ENCODE peak calls at places on chromosomes 1 and 21, in eight cellular contexts. One of them, this sample, is unnamed.

GRCh38 chr1:156310962-156311361 is 11.9 kb upstream of the VHLL start:
- DNase-seq in heart left ventricle: no peak
- DNase-seq in sigmoid colon: peak; percentile 48
- DNase-seq in testis: no peak
- DNase-seq in OCI-LY7: no peak
- DNase-seq in tibial artery: peak; percentile 72
- DNase-seq in esophagus muscularis mucosa: no peak
- DNase-seq in psoas muscle: peak; percentile 60
- DNase-seq in this sample: peak; percentile 55

GRCh38 chr1:239633432-239633831 is 247.1 kb downstream of the CHRM3 start:
- DNase-seq in heart left ventricle: no peak
- DNase-seq in sigmoid colon: no peak
- DNase-seq in testis: no peak
- DNase-seq in OCI-LY7: no peak
- DNase-seq in tibial artery: no peak
- DNase-seq in esophagus muscularis mucosa: no peak
- DNase-seq in psoas muscle: no peak
- DNase-seq in this sample: no peak

GRCh38 chr21:14448784-14449183 is 65.8 kb upstream of the HSPA13 start:
- DNase-seq in heart left ventricle: no peak
- DNase-seq in sigmoid colon: no peak
- DNase-seq in testis: no peak
- DNase-seq in OCI-LY7: no peak
- DNase-seq in tibial artery: no peak
- DNase-seq in esophagus muscularis mucosa: no peak
- DNase-seq in psoas muscle: no peak
- DNase-seq in this sample: no peak

GRCh38 chr1:62285984-62286481 is 33.2 kb downstream of the KANK4 start:
- DNase-seq in heart left ventricle: no peak
- DNase-seq in sigmoid colon: no peak
- DNase-seq in testis: no peak
- DNase-seq in OCI-LY7: no peak
- DNase-seq in tibial artery: no peak
- DNase-seq in esophagus muscularis mucosa: no peak
- DNase-seq in psoas muscle: no peak
- DNase-seq in this sample: no peak

GRCh38 chr1:11333631-11334030 is 60.6 kb downstream of the UBIAD1 start:
- DNase-seq in heart left ventricle: no peak
- DNase-seq in sigmoid colon: no peak
- DNase-seq in testis: no peak
- DNase-seq in OCI-LY7: no peak
- DNase-seq in tibial artery: no peak
- DNase-seq in esophagus muscularis mucosa: no peak
- DNase-seq in psoas muscle: no peak
- DNase-seq in this sample: no peak

GRCh38 chr1:224867715-224868114 is 61.8 kb upstream of the DNAH14 start:
- DNase-seq in heart left ventricle: no peak
- DNase-seq in sigmoid colon: no peak
- DNase-seq in testis: no peak
- DNase-seq in OCI-LY7: no peak
- DNase-seq in tibial artery: no peak
- DNase-seq in esophagus muscularis mucosa: no peak
- DNase-seq in psoas muscle: no peak
- DNase-seq in this sample: no peak

GRCh38 chr1:60875139-60875538 is 207.2 kb upstream of the NFIA start:
- DNase-seq in heart left ventricle: no peak
- DNase-seq in sigmoid colon: no peak
- DNase-seq in testis: no peak
- DNase-seq in OCI-LY7: no peak
- DNase-seq in tibial artery: no peak
- DNase-seq in esophagus muscularis mucosa: no peak
- DNase-seq in psoas muscle: no peak
- DNase-seq in this sample: no peak

GRCh38 chr1:160672118-160672517 is 25.3 kb upstream of the SLAMF1 start:
- DNase-seq in heart left ventricle: no peak
- DNase-seq in sigmoid colon: no peak
- DNase-seq in testis: no peak
- DNase-seq in OCI-LY7: peak; percentile 66
- DNase-seq in tibial artery: no peak
- DNase-seq in esophagus muscularis mucosa: no peak
- DNase-seq in psoas muscle: no peak
- DNase-seq in this sample: no peak

GRCh38 chr1:153880962-153881361 is 41.8 kb downstream of the GATAD2B start:
- DNase-seq in heart left ventricle: peak; percentile 91
- DNase-seq in sigmoid colon: peak; percentile 93
- DNase-seq in testis: peak; percentile 86
- DNase-seq in OCI-LY7: no peak
- DNase-seq in tibial artery: peak; percentile 84
- DNase-seq in esophagus muscularis mucosa: peak; percentile 96
- DNase-seq in psoas muscle: peak; percentile 81
- DNase-seq in this sample: peak; percentile 92

GRCh38 chr1:10975567-10976326 is 36.7 kb upstream of the TARDBP start:
- DNase-seq in heart left ventricle: no peak
- DNase-seq in sigmoid colon: peak; percentile 83
- DNase-seq in testis: no peak
- DNase-seq in OCI-LY7: no peak
- DNase-seq in tibial artery: no peak
- DNase-seq in esophagus muscularis mucosa: no peak
- DNase-seq in psoas muscle: peak; percentile 54
- DNase-seq in this sample: no peak

GRCh38 chr21:15080504-15080903 is 15.7 kb upstream of the NRIP1 start:
- DNase-seq in heart left ventricle: no peak
- DNase-seq in sigmoid colon: no peak
- DNase-seq in testis: no peak
- DNase-seq in OCI-LY7: no peak
- DNase-seq in tibial artery: no peak
- DNase-seq in esophagus muscularis mucosa: no peak
- DNase-seq in psoas muscle: no peak
- DNase-seq in this sample: no peak

GRCh38 chr1:31336687-31337467 is 36.0 kb downstream of the FABP3 start:
- DNase-seq in heart left ventricle: no peak
- DNase-seq in sigmoid colon: no peak
- DNase-seq in testis: peak; percentile 20
- DNase-seq in OCI-LY7: no peak
- DNase-seq in tibial artery: no peak
- DNase-seq in esophagus muscularis mucosa: no peak
- DNase-seq in psoas muscle: no peak
- DNase-seq in this sample: no peak

GRCh38 chr1:184254849-184255248 is 132.0 kb upstream of the C1orf21 start:
- DNase-seq in heart left ventricle: no peak
- DNase-seq in sigmoid colon: no peak
- DNase-seq in testis: no peak
- DNase-seq in OCI-LY7: no peak
- DNase-seq in tibial artery: no peak
- DNase-seq in esophagus muscularis mucosa: no peak
- DNase-seq in psoas muscle: no peak
- DNase-seq in this sample: no peak

GRCh38 chr1:79815115-79815514 is 808.6 kb upstream of the ADGRL4 start:
- DNase-seq in heart left ventricle: no peak
- DNase-seq in sigmoid colon: no peak
- DNase-seq in testis: no peak
- DNase-seq in OCI-LY7: no peak
- DNase-seq in tibial artery: no peak
- DNase-seq in esophagus muscularis mucosa: no peak
- DNase-seq in psoas muscle: no peak
- DNase-seq in this sample: no peak

GRCh38 chr1:235070819-235071218 is 57.8 kb downstream of the TOMM20 start:
- DNase-seq in heart left ventricle: no peak
- DNase-seq in sigmoid colon: no peak
- DNase-seq in testis: no peak
- DNase-seq in OCI-LY7: no peak
- DNase-seq in tibial artery: no peak
- DNase-seq in esophagus muscularis mucosa: no peak
- DNase-seq in psoas muscle: no peak
- DNase-seq in this sample: no peak

GRCh38 chr1:235069577-235070563 is 58.8 kb downstream of the TOMM20 start:
- DNase-seq in heart left ventricle: peak; percentile 74
- DNase-seq in sigmoid colon: peak; percentile 78
- DNase-seq in testis: peak; percentile 50
- DNase-seq in OCI-LY7: no peak
- DNase-seq in tibial artery: peak; percentile 90
- DNase-seq in esophagus muscularis mucosa: no peak
- DNase-seq in psoas muscle: peak; percentile 92
- DNase-seq in this sample: peak; percentile 91

GRCh38 chr1:235069171-235069570 is 59.5 kb downstream of the TOMM20 start:
- DNase-seq in heart left ventricle: no peak
- DNase-seq in sigmoid colon: no peak
- DNase-seq in testis: no peak
- DNase-seq in OCI-LY7: no peak
- DNase-seq in tibial artery: no peak
- DNase-seq in esophagus muscularis mucosa: no peak
- DNase-seq in psoas muscle: no peak
- DNase-seq in this sample: no peak

GRCh38 chr1:235067396-235068154 is 61.1 kb downstream of the TOMM20 start:
- DNase-seq in heart left ventricle: peak; percentile 72
- DNase-seq in sigmoid colon: peak; percentile 91
- DNase-seq in testis: peak; percentile 49
- DNase-seq in OCI-LY7: no peak
- DNase-seq in tibial artery: peak; percentile 95
- DNase-seq in esophagus muscularis mucosa: peak; percentile 94
- DNase-seq in psoas muscle: peak; percentile 90
- DNase-seq in this sample: peak; percentile 92

GRCh38 chr1:235068155-235069121 is 60.2 kb downstream of the TOMM20 start:
- DNase-seq in heart left ventricle: no peak
- DNase-seq in sigmoid colon: no peak
- DNase-seq in testis: no peak
- DNase-seq in OCI-LY7: no peak
- DNase-seq in tibial artery: no peak
- DNase-seq in esophagus muscularis mucosa: no peak
- DNase-seq in psoas muscle: peak; percentile 53
- DNase-seq in this sample: peak; percentile 53
- H3K27ac ChIP-seq in heart left ventricle: peak overlapping the region; percentile 47
- H3K27ac ChIP-seq in sigmoid colon: peak overlapping the region; percentile 46
- H3K27ac ChIP-seq in testis: no peak overlapping the region
- H3K27ac ChIP-seq in OCI-LY7: no peak overlapping the region
- H3K27ac ChIP-seq in tibial artery: peak overlapping the region; percentile 74
- H3K27ac ChIP-seq in esophagus muscularis mucosa: peak overlapping the region; percentile 58
- H3K27ac ChIP-seq in psoas muscle: peak overlapping the region; percentile 90
- H3K27ac ChIP-seq in this sample: peak overlapping the region; percentile 89

GRCh38 chr1:6419803-6420593 is at the start of gene HES2:
- DNase-seq in heart left ventricle: no peak
- DNase-seq in sigmoid colon: no peak
- DNase-seq in testis: peak; percentile 32
- DNase-seq in OCI-LY7: no peak
- DNase-seq in tibial artery: no peak
- DNase-seq in esophagus muscularis mucosa: no peak
- DNase-seq in psoas muscle: no peak
- DNase-seq in this sample: no peak
- H3K4me3 ChIP-seq in heart left ventricle: peak within 1 kb of the TSS; percentile 26
- H3K4me3 ChIP-seq in sigmoid colon: no peak within 1 kb of the TSS
- H3K4me3 ChIP-seq in testis: peak within 1 kb of the TSS; percentile 34
- H3K4me3 ChIP-seq in OCI-LY7: no peak within 1 kb of the TSS
- H3K4me3 ChIP-seq in tibial artery: peak within 1 kb of the TSS; percentile 27
- H3K4me3 ChIP-seq in esophagus muscularis mucosa: peak within 1 kb of the TSS; percentile 43
- H3K4me3 ChIP-seq in psoas muscle: peak within 1 kb of the TSS; percentile 55
- H3K4me3 ChIP-seq in this sample: no peak within 1 kb of the TSS

GRCh38 chr21:44899768-44900558 is 20.7 kb downstream of the ITGB2 start:
- DNase-seq in heart left ventricle: no peak
- DNase-seq in sigmoid colon: no peak
- DNase-seq in testis: no peak
- DNase-seq in OCI-LY7: no peak
- DNase-seq in tibial artery: no peak
- DNase-seq in esophagus muscularis mucosa: no peak
- DNase-seq in psoas muscle: peak; percentile 11
- DNase-seq in this sample: no peak

GRCh38 chr21:44902268-44903053 is 18.2 kb downstream of the ITGB2 start:
- DNase-seq in heart left ventricle: no peak
- DNase-seq in sigmoid colon: no peak
- DNase-seq in testis: no peak
- DNase-seq in OCI-LY7: no peak
- DNase-seq in tibial artery: no peak
- DNase-seq in esophagus muscularis mucosa: no peak
- DNase-seq in psoas muscle: peak; percentile 2
- DNase-seq in this sample: peak; percentile 32

GRCh38 chr21:44903054-44903685 is 17.5 kb downstream of the ITGB2 start:
- DNase-seq in heart left ventricle: no peak
- DNase-seq in sigmoid colon: no peak
- DNase-seq in testis: no peak
- DNase-seq in OCI-LY7: no peak
- DNase-seq in tibial artery: no peak
- DNase-seq in esophagus muscularis mucosa: no peak
- DNase-seq in psoas muscle: peak; percentile 13
- DNase-seq in this sample: no peak

GRCh38 chr21:44900559-44901251 is 20.0 kb downstream of the ITGB2 start:
- DNase-seq in heart left ventricle: no peak
- DNase-seq in sigmoid colon: no peak
- DNase-seq in testis: no peak
- DNase-seq in OCI-LY7: no peak
- DNase-seq in tibial artery: no peak
- DNase-seq in esophagus muscularis mucosa: no peak
- DNase-seq in psoas muscle: peak; percentile 10
- DNase-seq in this sample: peak; percentile 30

DNA sequence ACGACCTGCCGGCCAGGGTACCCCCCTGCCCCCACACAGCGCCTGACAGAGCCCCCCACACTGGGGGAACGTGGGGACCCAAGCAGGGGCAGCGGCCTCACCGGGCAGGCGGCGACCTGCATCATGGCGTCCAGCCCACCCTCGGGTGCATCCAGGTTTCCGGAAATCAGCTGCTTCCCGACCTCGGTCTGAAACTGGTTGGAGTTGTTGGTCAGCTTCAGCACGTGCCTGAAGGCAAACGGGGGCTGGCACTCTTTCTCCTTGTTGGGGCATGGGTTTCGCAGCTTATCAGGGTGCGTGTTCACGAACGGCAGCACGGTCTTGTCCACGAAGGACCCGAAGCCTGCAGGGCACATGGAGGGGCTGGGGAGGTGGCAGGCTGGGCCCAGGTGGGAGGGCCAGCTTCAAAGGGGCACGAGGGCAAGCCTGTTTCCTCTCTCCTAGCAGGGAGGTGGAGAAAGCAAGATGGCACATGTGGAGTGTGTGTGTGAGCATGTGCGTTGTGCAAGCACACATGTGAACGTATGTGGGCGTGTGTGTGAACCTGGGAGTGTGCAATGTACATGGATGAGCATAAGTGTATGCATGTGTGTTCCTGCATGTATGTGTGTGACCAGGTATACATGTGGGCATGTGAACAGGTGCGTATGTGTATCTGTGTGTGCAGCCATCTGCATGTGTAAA is 19.2 kb downstream of the ITGB2 start:
- DNase-seq in heart left ventricle: no peak
- DNase-seq in sigmoid colon: no peak
- DNase-seq in testis: no peak
- DNase-seq in OCI-LY7: no peak
- DNase-seq in tibial artery: no peak
- DNase-seq in esophagus muscularis mucosa: no peak
- DNase-seq in psoas muscle: no peak
- DNase-seq in this sample: peak; percentile 45
- H3K4me1 ChIP-seq in heart left ventricle: no peaks in the 10 kb centered on the region
- H3K4me1 ChIP-seq in sigmoid colon: peaks cover 11% of the 10 kb centered on the region
- H3K4me1 ChIP-seq in testis: no peaks in the 10 kb centered on the region
- H3K4me1 ChIP-seq in OCI-LY7: no peaks in the 10 kb centered on the region
- H3K4me1 ChIP-seq in tibial artery: no peaks in the 10 kb centered on the region
- H3K4me1 ChIP-seq in esophagus muscularis mucosa: no peaks in the 10 kb centered on the region
- H3K4me1 ChIP-seq in psoas muscle: no peaks in the 10 kb centered on the region
- H3K4me1 ChIP-seq in this sample: no peaks in the 10 kb centered on the region

DNA sequence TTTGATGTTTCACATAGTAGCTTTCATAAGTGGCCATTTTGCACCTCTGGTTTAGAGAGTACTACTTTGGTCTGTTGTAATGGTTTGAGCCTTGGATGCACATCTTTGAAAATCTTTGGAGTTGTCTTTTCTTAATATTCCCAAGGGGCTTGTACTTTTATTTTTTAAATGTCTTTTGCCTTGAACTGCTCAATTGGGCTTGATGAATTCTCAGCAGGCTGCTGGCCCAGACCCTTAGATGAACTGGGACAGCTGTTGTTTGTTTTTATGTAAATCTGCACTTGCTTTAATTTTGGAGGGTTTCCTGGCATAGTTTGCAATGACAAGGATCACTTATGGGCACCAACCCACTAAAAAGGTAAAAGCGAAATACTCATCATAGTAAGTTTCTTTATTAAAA is 24.9 kb downstream of the NGF start:
- DNase-seq in heart left ventricle: no peak
- DNase-seq in sigmoid colon: no peak
- DNase-seq in testis: no peak
- DNase-seq in OCI-LY7: no peak
- DNase-seq in tibial artery: no peak
- DNase-seq in esophagus muscularis mucosa: no peak
- DNase-seq in psoas muscle: no peak
- DNase-seq in this sample: no peak
- H3K27ac ChIP-seq in heart left ventricle: peak overlapping the region; percentile 20
- H3K27ac ChIP-seq in sigmoid colon: no peak overlapping the region
- H3K27ac ChIP-seq in testis: no peak overlapping the region
- H3K27ac ChIP-seq in OCI-LY7: no peak overlapping the region
- H3K27ac ChIP-seq in tibial artery: peak overlapping the region; percentile 61
- H3K27ac ChIP-seq in esophagus muscularis mucosa: peak overlapping the region; percentile 66
- H3K27ac ChIP-seq in psoas muscle: no peak overlapping the region
- H3K27ac ChIP-seq in this sample: peak overlapping the region; percentile 38

This sample was measured in aorta.